ENCODE peak calls at places on chromosomes 5 and 9, in five cellular contexts. One of them, this sample, is unnamed.
A peak's percentile ranks its signal among the peaks of the same experiment; 100 is the strongest.

GRCh38 chr5:133944263-133945230 is 23.9 kb downstream of the C5orf15 start:
- DNase-seq in choroid plexus epithelial cell: peak; percentile 74
- DNase-seq in breast epithelium: no peak
- DNase-seq in hepatocyte: peak; percentile 84
- DNase-seq in AG09309: no peak
- DNase-seq in this sample: no peak

GRCh38 chr9:112059980-112060348 is 115.1 kb downstream of the SUSD1 start:
- DNase-seq in breast epithelium: no peak
- DNase-seq in AG09309: no peak
- DNase-seq in hepatocyte: no peak
- DNase-seq in choroid plexus epithelial cell: no peak
- DNase-seq in this sample: no peak

GRCh38 chr5:93584531-93585053 is 1.6 kb downstream of the NR2F1 start:
- DNase-seq in hepatocyte: no peak
- DNase-seq in choroid plexus epithelial cell: peak; percentile 53
- DNase-seq in breast epithelium: no peak
- DNase-seq in AG09309: no peak
- DNase-seq in this sample: no peak

GRCh38 chr9:119343161-119343720 is 26.0 kb downstream of the BRINP1 start:
- DNase-seq in AG09309: no peak
- DNase-seq in choroid plexus epithelial cell: no peak
- DNase-seq in breast epithelium: no peak
- DNase-seq in hepatocyte: no peak
- DNase-seq in this sample: no peak

GRCh38 chr5:10353241-10354047 is at the start of gene MARCHF6:
- DNase-seq in choroid plexus epithelial cell: peak; percentile 92
- DNase-seq in hepatocyte: peak; percentile 99
- DNase-seq in AG09309: peak; percentile 32
- DNase-seq in breast epithelium: peak; percentile 93
- DNase-seq in this sample: peak; percentile 73

GRCh38 chr5:159536166-159536565 is 205.9 kb upstream of the IL12B start:
- DNase-seq in AG09309: no peak
- DNase-seq in breast epithelium: no peak
- DNase-seq in choroid plexus epithelial cell: no peak
- DNase-seq in hepatocyte: no peak
- DNase-seq in this sample: no peak

GRCh38 chr9:14687042-14687719 is 6.1 kb downstream of the ZDHHC21 start:
- DNase-seq in breast epithelium: no peak
- DNase-seq in hepatocyte: no peak
- DNase-seq in choroid plexus epithelial cell: peak; percentile 86
- DNase-seq in AG09309: peak; percentile 57
- DNase-seq in this sample: peak; percentile 53

GRCh38 chr5:139197710-139198669 is at the start of gene SIL1:
- DNase-seq in breast epithelium: peak; percentile 96
- DNase-seq in choroid plexus epithelial cell: peak; percentile 96
- DNase-seq in AG09309: peak; percentile 68
- DNase-seq in hepatocyte: peak; percentile 99
- DNase-seq in this sample: peak; percentile 79

GRCh38 chr9:105663914-105664313 is 1.7 kb downstream of the TAL2 start:
- DNase-seq in breast epithelium: no peak
- DNase-seq in hepatocyte: no peak
- DNase-seq in choroid plexus epithelial cell: no peak
- DNase-seq in AG09309: no peak
- DNase-seq in this sample: no peak

GRCh38 chr5:74903165-74903787 is 37.1 kb upstream of the FAM169A start:
- DNase-seq in breast epithelium: peak; percentile 56
- DNase-seq in AG09309: no peak
- DNase-seq in choroid plexus epithelial cell: peak; percentile 28
- DNase-seq in hepatocyte: peak; percentile 78
- DNase-seq in this sample: no peak

GRCh38 chr5:150295172-150295611 is 5.6 kb upstream of the CAMK2A start:
- DNase-seq in breast epithelium: no peak
- DNase-seq in choroid plexus epithelial cell: peak; percentile 63
- DNase-seq in AG09309: peak; percentile 29
- DNase-seq in hepatocyte: peak; percentile 72
- DNase-seq in this sample: no peak

GRCh38 chr5:122458278-122458872 is 146.3 kb downstream of the SNCAIP start:
- DNase-seq in breast epithelium: no peak
- DNase-seq in AG09309: no peak
- DNase-seq in hepatocyte: peak; percentile 52
- DNase-seq in choroid plexus epithelial cell: peak; percentile 47
- DNase-seq in this sample: no peak

GRCh38 chr9:136860529-136860928 is 5.6 kb downstream of the EDF1 start:
- DNase-seq in hepatocyte: peak; percentile 4
- DNase-seq in choroid plexus epithelial cell: no peak
- DNase-seq in AG09309: no peak
- DNase-seq in breast epithelium: no peak
- DNase-seq in this sample: no peak

GRCh38 chr5:175885813-175886212 is 14.4 kb downstream of the CPLX2 start:
- DNase-seq in hepatocyte: no peak
- DNase-seq in AG09309: no peak
- DNase-seq in choroid plexus epithelial cell: peak; percentile 13
- DNase-seq in breast epithelium: no peak
- DNase-seq in this sample: peak; percentile 13

GRCh38 chr9:130010151-130010988 is 32.6 kb downstream of the FNBP1 start:
- DNase-seq in hepatocyte: no peak
- DNase-seq in choroid plexus epithelial cell: no peak
- DNase-seq in breast epithelium: peak; percentile 16
- DNase-seq in AG09309: no peak
- DNase-seq in this sample: no peak

GRCh38 chr9:137269231-137269772 is 8.2 kb upstream of the TOR4A start:
- DNase-seq in breast epithelium: peak; percentile 64
- DNase-seq in hepatocyte: peak; percentile 6
- DNase-seq in AG09309: no peak
- DNase-seq in choroid plexus epithelial cell: peak; percentile 62
- DNase-seq in this sample: no peak

GRCh38 chr5:73899055-73899454 is 273.1 kb downstream of the ARHGEF28 start:
- DNase-seq in hepatocyte: no peak
- DNase-seq in breast epithelium: no peak
- DNase-seq in choroid plexus epithelial cell: no peak
- DNase-seq in AG09309: no peak
- DNase-seq in this sample: no peak

GRCh38 chr9:93594041-93594756 is 17.8 kb downstream of the PHF2 start:
- DNase-seq in AG09309: no peak
- DNase-seq in choroid plexus epithelial cell: no peak
- DNase-seq in breast epithelium: peak; percentile 15
- DNase-seq in hepatocyte: peak; percentile 60
- DNase-seq in this sample: no peak

GRCh38 chr5:55711531-55712022 is 547 bp downstream of the SLC38A9 start:
- DNase-seq in breast epithelium: no peak
- DNase-seq in AG09309: no peak
- DNase-seq in choroid plexus epithelial cell: peak; percentile 8
- DNase-seq in hepatocyte: peak; percentile 10
- DNase-seq in this sample: no peak

GRCh38 chr9:14344846-14345585 is 31.1 kb upstream of the NFIB start:
- DNase-seq in hepatocyte: no peak
- DNase-seq in choroid plexus epithelial cell: no peak
- DNase-seq in AG09309: no peak
- DNase-seq in breast epithelium: no peak
- DNase-seq in this sample: no peak

GRCh38 chr9:93108301-93109041 is 12.5 kb downstream of the CARD19 start:
- DNase-seq in AG09309: no peak
- DNase-seq in breast epithelium: no peak
- DNase-seq in hepatocyte: no peak
- DNase-seq in choroid plexus epithelial cell: no peak
- DNase-seq in this sample: no peak

GRCh38 chr5:6676702-6677101 is 36.5 kb upstream of the TENT4A start:
- DNase-seq in AG09309: no peak
- DNase-seq in hepatocyte: no peak
- DNase-seq in choroid plexus epithelial cell: no peak
- DNase-seq in breast epithelium: no peak
- DNase-seq in this sample: no peak

GRCh38 chr9:22447607-22448305 is 1.1 kb downstream of the DMRTA1 start:
- DNase-seq in AG09309: no peak
- DNase-seq in breast epithelium: no peak
- DNase-seq in choroid plexus epithelial cell: peak; percentile 13
- DNase-seq in hepatocyte: peak; percentile 8
- DNase-seq in this sample: no peak

GRCh38 chr5:97043511-97043910 is 98.9 kb downstream of the LIX1 start:
- DNase-seq in AG09309: no peak
- DNase-seq in breast epithelium: no peak
- DNase-seq in choroid plexus epithelial cell: no peak
- DNase-seq in hepatocyte: no peak
- DNase-seq in this sample: no peak

GRCh38 chr5:13553896-13554295 is 390.6 kb downstream of the DNAH5 start:
- DNase-seq in breast epithelium: no peak
- DNase-seq in AG09309: no peak
- DNase-seq in hepatocyte: peak; percentile 53
- DNase-seq in choroid plexus epithelial cell: no peak
- DNase-seq in this sample: no peak

GRCh38 chr5:145752947-145753346 is 82.2 kb downstream of the PRELID2 start:
- DNase-seq in AG09309: peak; percentile 20
- DNase-seq in breast epithelium: no peak
- DNase-seq in choroid plexus epithelial cell: peak; percentile 58
- DNase-seq in hepatocyte: peak; percentile 14
- DNase-seq in this sample: peak; percentile 55

GRCh38 chr5:132257131-132258101 is at the start of gene PDLIM4:
- DNase-seq in choroid plexus epithelial cell: peak; percentile 35
- DNase-seq in hepatocyte: peak; percentile 74
- DNase-seq in breast epithelium: peak; percentile 69
- DNase-seq in AG09309: no peak
- DNase-seq in this sample: no peak

GRCh38 chr5:132260051-132260450 is 2.6 kb downstream of the PDLIM4 start:
- DNase-seq in choroid plexus epithelial cell: peak; percentile 65
- DNase-seq in hepatocyte: no peak
- DNase-seq in breast epithelium: peak; percentile 68
- DNase-seq in AG09309: no peak
- DNase-seq in this sample: no peak

GRCh38 chr5:132258102-132259060 is 885 bp downstream of the PDLIM4 start:
- DNase-seq in breast epithelium: peak; percentile 53
- DNase-seq in AG09309: no peak
- DNase-seq in choroid plexus epithelial cell: peak; percentile 64
- DNase-seq in hepatocyte: peak; percentile 53
- DNase-seq in this sample: no peak

GRCh38 chr5:132260714-132261615 is 3.5 kb downstream of the PDLIM4 start:
- DNase-seq in AG09309: no peak
- DNase-seq in hepatocyte: peak; percentile 51
- DNase-seq in choroid plexus epithelial cell: peak; percentile 91
- DNase-seq in breast epithelium: peak; percentile 86
- DNase-seq in this sample: peak; percentile 95

GRCh38 chr5:132259061-132259851 is 1.8 kb downstream of the PDLIM4 start:
- DNase-seq in AG09309: peak; percentile 64
- DNase-seq in choroid plexus epithelial cell: peak; percentile 95
- DNase-seq in breast epithelium: peak; percentile 87
- DNase-seq in hepatocyte: peak; percentile 86
- DNase-seq in this sample: peak; percentile 68
- H3K4me3 ChIP-seq in AG09309: peak overlapping the region; percentile 86
- H3K4me3 ChIP-seq in choroid plexus epithelial cell: peak overlapping the region; percentile 83
- H3K4me3 ChIP-seq in breast epithelium: peak overlapping the region; percentile 96
- H3K4me3 ChIP-seq in hepatocyte: no peak overlapping the region
- H3K4me3 ChIP-seq in this sample: peak overlapping the region; percentile 80

GRCh38 chr9:109859447-109859846 is 79.4 kb downstream of the PALM2AKAP2 start:
- DNase-seq in hepatocyte: no peak
- DNase-seq in breast epithelium: no peak
- DNase-seq in AG09309: no peak
- DNase-seq in choroid plexus epithelial cell: peak; percentile 28
- DNase-seq in this sample: no peak
- TF ChIP-seq CTCF in hepatocyte: peak; percentile 10
- TF ChIP-seq CTCF in breast epithelium: no peak
- TF ChIP-seq CTCF in AG09309: peak; percentile 33
- TF ChIP-seq CTCF in choroid plexus epithelial cell: peak; percentile 59
- TF ChIP-seq CTCF in this sample: peak; percentile 26

DNA sequence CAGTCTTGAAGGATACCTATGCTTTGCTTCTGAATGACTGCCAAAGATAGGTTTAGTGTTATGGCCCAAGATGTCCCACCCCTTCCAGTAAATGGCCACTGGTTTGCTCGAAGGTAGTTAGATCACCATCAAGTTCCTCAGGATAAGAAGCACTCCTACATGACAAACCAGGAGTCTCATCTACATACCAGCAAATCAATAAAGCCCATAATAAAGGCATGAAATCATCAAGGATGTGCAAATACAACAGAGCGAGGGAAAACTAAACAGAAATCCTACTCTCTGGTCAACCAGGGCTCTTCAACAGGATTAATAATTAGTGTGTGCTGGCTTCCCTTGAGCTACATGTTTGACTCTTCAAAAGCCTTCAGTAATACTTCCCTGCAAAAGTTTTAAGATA is 141.0 kb downstream of the LHFPL2 start:
- DNase-seq in choroid plexus epithelial cell: no peak
- DNase-seq in hepatocyte: no peak
- DNase-seq in breast epithelium: no peak
- DNase-seq in AG09309: no peak
- DNase-seq in this sample: no peak
- H3K4me3 ChIP-seq in choroid plexus epithelial cell: no peak overlapping the region
- H3K4me3 ChIP-seq in hepatocyte: no peak overlapping the region
- H3K4me3 ChIP-seq in breast epithelium: peak overlapping the region; percentile 55
- H3K4me3 ChIP-seq in AG09309: no peak overlapping the region
- H3K4me3 ChIP-seq in this sample: no peak overlapping the region

DNA sequence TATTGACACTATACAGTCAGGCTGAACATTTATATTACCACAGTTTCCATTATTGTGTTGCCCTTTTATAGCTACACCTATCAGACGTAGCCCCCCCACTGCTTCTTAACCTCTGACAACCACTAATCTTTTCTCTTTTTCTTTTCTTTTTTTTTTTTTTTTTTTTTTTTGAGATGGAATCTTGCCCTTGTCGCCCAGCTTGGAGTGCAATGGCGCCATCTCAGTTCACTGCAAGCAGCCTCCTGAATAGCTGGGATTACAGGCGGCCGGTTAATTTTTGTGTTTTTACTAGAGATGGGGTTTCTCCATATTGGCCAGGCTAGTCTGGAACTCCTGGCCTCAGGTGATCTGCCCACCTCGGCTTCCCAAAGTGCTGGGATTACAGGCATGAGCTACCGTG is 75.4 kb downstream of the UHRF2 start:
- DNase-seq in breast epithelium: no peak
- DNase-seq in hepatocyte: no peak
- DNase-seq in AG09309: no peak
- DNase-seq in choroid plexus epithelial cell: peak; percentile 13
- DNase-seq in this sample: no peak
- TF ChIP-seq CTCF in breast epithelium: no peak
- TF ChIP-seq CTCF in hepatocyte: no peak
- TF ChIP-seq CTCF in AG09309: no peak
- TF ChIP-seq CTCF in choroid plexus epithelial cell: peak; percentile 27
- TF ChIP-seq CTCF in this sample: peak; percentile 11

This sample was measured in astrocyte of the cerebellum.